ENCODE peak calls at places on chromosomes 4 and X, in ten cellular contexts. L is activated T-helper 1 cell treated with Interleukin-2 at 50 U/mL for 16 hours, S is aorta, J is kidney, E is substantia nigra, N is stomach, G is HT-29, U is T-cell, B is hypothalamus, Y is NB4. W is an unnamed sample.

GRCh38 chr4:170497105-170497504 is 407.3 kb upstream of the AADAT start:
- DNase-seq in L (no peak), S (peak), J (no peak), E (no peak), N (no peak), G (peak), U (no peak), B (no peak), Y (peak), W (peak)

GRCh38 chr4:140185725-140186124 is 31.7 kb upstream of the MAML3 start:
- DNase-seq in L (no peak), S (no peak), J (no peak), E (no peak), N (no peak), G (no peak), U (no peak), B (no peak), Y (no peak), W (no peak)

GRCh38 chr4:878796-879729 is 53.1 kb downstream of the GAK start:
- DNase-seq in L (peak), S (no peak), J (peak), E (no peak), N (no peak), G (no peak), U (no peak), B (no peak), Y (no peak), W (no peak)

GRCh38 chr4:93466440-93466839 is 362.1 kb upstream of the ATOH1 start:
- DNase-seq in L (no peak), S (no peak), J (no peak), E (no peak), N (no peak), G (no peak), U (no peak), B (no peak), Y (no peak), W (no peak)

GRCh38 chr4:173448103-173448502 is 49.2 kb upstream of the SCRG1 start:
- DNase-seq in L (no peak), S (no peak), J (no peak), E (peak), N (no peak), G (no peak), U (no peak), B (no peak), Y (no peak), W (no peak)

GRCh38 chrX:39726810-39727209 is 370.9 kb downstream of the BCOR start:
- DNase-seq in L (no peak), S (no peak), J (no peak), E (no peak), N (no peak), G (no peak), U (no peak), B (no peak), Y (peak), W (no peak)

GRCh38 chr4:78720994-78721677 is 55.0 kb upstream of the BMP2K start:
- DNase-seq in L (no peak), S (no peak), J (no peak), E (no peak), N (no peak), G (no peak), U (no peak), B (no peak), Y (no peak), W (peak)

GRCh38 chr4:84995386-84995785 is 28.9 kb upstream of the WDFY3 start:
- DNase-seq in L (no peak), S (no peak), J (no peak), E (no peak), N (no peak), G (no peak), U (no peak), B (no peak), Y (no peak), W (no peak)

GRCh38 chr4:109560687-109561452 is 824 bp downstream of the MCUB start:
- DNase-seq in L (peak), S (peak), J (no peak), E (peak), N (no peak), G (peak), U (peak), B (no peak), Y (peak), W (peak)

GRCh38 chr4:160175064-160175643 is 1072.3 kb downstream of the RAPGEF2 start:
- DNase-seq in L (no peak), S (peak), J (peak), E (no peak), N (no peak), G (peak), U (no peak), B (no peak), Y (no peak), W (no peak)

GRCh38 chrX:132146456-132146855 is 18.6 kb upstream of the FRMD7 start:
- DNase-seq in L (no peak), S (no peak), J (no peak), E (no peak), N (no peak), G (no peak), U (no peak), B (no peak), Y (no peak), W (no peak)

GRCh38 chr4:53916431-53916889 is 147.9 kb downstream of the CHIC2 start:
- DNase-seq in L (no peak), S (no peak), J (no peak), E (no peak), N (no peak), G (no peak), U (no peak), B (no peak), Y (no peak), W (no peak)

GRCh38 chr4:23477905-23478304 is 411.9 kb downstream of the PPARGC1A start:
- DNase-seq in L (no peak), S (no peak), J (no peak), E (no peak), N (no peak), G (no peak), U (no peak), B (no peak), Y (no peak), W (no peak)

GRCh38 chr4:15882675-15883086 is 55.9 kb downstream of the FGFBP1 start:
- DNase-seq in L (peak), S (no peak), J (no peak), E (peak), N (peak), G (peak), U (peak), B (no peak), Y (peak), W (peak)

GRCh38 chr4:74738756-74739155 is 55.6 kb downstream of the BTC start:
- DNase-seq in L (no peak), S (no peak), J (no peak), E (no peak), N (no peak), G (no peak), U (no peak), B (no peak), Y (no peak), W (no peak)

GRCh38 chr4:15654556-15655222 is 468 bp downstream of the FBXL5 start:
- DNase-seq in L (peak), S (peak), J (peak), E (peak), N (peak), G (peak), U (no peak), B (peak), Y (peak), W (peak)

GRCh38 chr4:120843840-120844527 is 78.5 kb downstream of the PRDM5 start:
- DNase-seq in L (no peak), S (no peak), J (no peak), E (no peak), N (no peak), G (peak), U (no peak), B (no peak), Y (peak), W (no peak)

GRCh38 chrX:2457289-2458133 is 43.3 kb downstream of the DHRSX start:
- DNase-seq in L (no peak), S (no peak), J (no peak), E (no peak), N (no peak), G (no peak), U (no peak), B (no peak), Y (peak), W (no peak)

GRCh38 chr4:8547108-8547911 is 32.9 kb upstream of the GPR78 start:
- DNase-seq in L (no peak), S (peak), J (peak), E (no peak), N (no peak), G (peak), U (no peak), B (no peak), Y (peak), W (peak)

GRCh38 chrX:12610079-12610478 is 181.1 kb upstream of the PRPS2 start:
- DNase-seq in L (no peak), S (no peak), J (no peak), E (no peak), N (no peak), G (no peak), U (no peak), B (no peak), Y (peak), W (peak)

GRCh38 chrX:41333744-41333993 is 293 bp upstream of the DDX3X start:
- DNase-seq in L (no peak), S (no peak), J (no peak), E (no peak), N (no peak), G (no peak), U (no peak), B (no peak), Y (peak), W (peak)

GRCh38 chr4:153789741-153790651 is 1.1 kb upstream of the SFRP2 start:
- DNase-seq in L (no peak), S (no peak), J (peak), E (no peak), N (no peak), G (no peak), U (no peak), B (no peak), Y (no peak), W (no peak)

GRCh38 chr4:40656221-40656863 is 26.7 kb upstream of the RBM47 start:
- DNase-seq in L (no peak), S (no peak), J (no peak), E (no peak), N (no peak), G (no peak), U (no peak), B (no peak), Y (peak), W (peak)

GRCh38 chrX:17621566-17622270 is 115.6 kb upstream of the SCML1 start:
- DNase-seq in L (no peak), S (no peak), J (no peak), E (no peak), N (no peak), G (no peak), U (no peak), B (no peak), Y (no peak), W (no peak)

GRCh38 chr4:80036949-80037348 is 36.1 kb downstream of the ANTXR2 start:
- DNase-seq in L (no peak), S (no peak), J (no peak), E (no peak), N (no peak), G (no peak), U (no peak), B (no peak), Y (no peak), W (peak)

GRCh38 chrX:154082396-154083133 is 15.0 kb downstream of the MECP2 start:
- DNase-seq in L (no peak), S (no peak), J (no peak), E (no peak), N (no peak), G (no peak), U (no peak), B (no peak), Y (no peak), W (no peak)

GRCh38 chr4:106541253-106541652 is 172.7 kb upstream of the GIMD1 start:
- DNase-seq in L (no peak), S (no peak), J (no peak), E (no peak), N (no peak), G (no peak), U (no peak), B (no peak), Y (no peak), W (no peak)

GRCh38 chrX:72306851-72307645 is 1.3 kb upstream of the CITED1 start:
- DNase-seq in L (no peak), S (peak), J (peak), E (peak), N (peak), G (peak), U (no peak), B (peak), Y (peak), W (peak)

GRCh38 chr4:105145913-105146285 is 777 bp upstream of the TET2 start:
- DNase-seq in L (peak), S (peak), J (peak), E (no peak), N (no peak), G (peak), U (peak), B (no peak), Y (no peak), W (peak)

GRCh38 chr4:145935253-145936141 is 3.1 kb downstream of the ZNF827 start:
- DNase-seq in L (no peak), S (no peak), J (no peak), E (peak), N (peak), G (no peak), U (no peak), B (no peak), Y (no peak), W (peak)

GRCh38 chr4:159006202-159006601 is 96.7 kb upstream of the RAPGEF2 start:
- DNase-seq in L (no peak), S (no peak), J (no peak), E (no peak), N (no peak), G (no peak), U (no peak), B (no peak), Y (no peak), W (no peak)

GRCh38 chr4:144171697-144172096 is 31.2 kb upstream of the GYPA start:
- DNase-seq in L (no peak), S (no peak), J (no peak), E (no peak), N (no peak), G (no peak), U (no peak), B (no peak), Y (no peak), W (no peak)

GRCh38 chrX:15405846-15406245 is 21.6 kb upstream of the VEGFD start:
- DNase-seq in L (no peak), S (no peak), J (no peak), E (no peak), N (no peak), G (no peak), U (no peak), B (no peak), Y (no peak), W (no peak)

GRCh38 chrX:148771440-148771839 is 271.0 kb downstream of the AFF2 start:
- DNase-seq in L (no peak), S (no peak), J (no peak), E (no peak), N (no peak), G (no peak), U (no peak), B (no peak), Y (no peak), W (no peak)

GRCh38 chr4:5371415-5372190 is 320.3 kb downstream of the STK32B start:
- DNase-seq in L (no peak), S (no peak), J (no peak), E (no peak), N (no peak), G (no peak), U (no peak), B (no peak), Y (no peak), W (no peak)

GRCh38 chrX:23311731-23312130 is 22.9 kb upstream of the PTCHD1 start:
- DNase-seq in L (no peak), S (no peak), J (no peak), E (no peak), N (no peak), G (no peak), U (no peak), B (no peak), Y (no peak), W (no peak)

GRCh38 chr4:10733016-10733415 is 48.4 kb upstream of the CLNK start:
- DNase-seq in L (no peak), S (no peak), J (no peak), E (no peak), N (no peak), G (no peak), U (no peak), B (no peak), Y (no peak), W (no peak)

GRCh38 chr4:86661418-86661817 is 67.3 kb downstream of the PTPN13 start:
- DNase-seq in L (no peak), S (no peak), J (no peak), E (no peak), N (no peak), G (no peak), U (no peak), B (no peak), Y (no peak), W (no peak)

GRCh38 chr4:7760706-7761105 is 179.0 kb downstream of the AFAP1 start:
- DNase-seq in L (no peak), S (no peak), J (peak), E (no peak), N (no peak), G (no peak), U (no peak), B (no peak), Y (no peak), W (no peak)

GRCh38 chr4:108337923-108338322 is 169.2 kb upstream of the LEF1 start:
- DNase-seq in L (no peak), S (no peak), J (no peak), E (no peak), N (no peak), G (peak), U (no peak), B (no peak), Y (no peak), W (no peak)

W was measured in KBM-7.